ENCODE peak calls at places on chromosomes 2 and 18, in ten cellular contexts. W is Peyer's patch, P is upper lobe of right lung, I is tibial nerve, B is OCI-LY7, G is body of pancreas, X is esophagus squamous epithelium, A is lower lobe of right lung, C is GM12878, E is IMR-90. U is an unnamed sample. For H3K4me1, the result is how much of the 10 kb centered on the place peaks cover.

GRCh38 chr2:12074126-12074883 is 327.9 kb downstream of the LPIN1 start:
- DNase-seq in C (peak), X (no peak), B (no peak), P (no peak), I (no peak), G (no peak), W (no peak), E (no peak), A (no peak), U (no peak)

GRCh38 chr18:44033144-44033543 is 647.5 kb upstream of the SETBP1 start:
- DNase-seq in I (no peak), A (no peak), P (no peak), W (no peak), X (no peak), G (no peak), B (no peak), C (peak), E (no peak), U (no peak)

GRCh38 chr2:16660039-16660619 is 5.5 kb downstream of the CYRIA start:
- DNase-seq in E (no peak), B (peak), X (no peak), C (no peak), W (no peak), G (no peak), P (no peak), I (no peak), A (no peak), U (no peak)

GRCh38 chr2:204313256-204313655 is 232.0 kb upstream of the PARD3B start:
- DNase-seq in E (no peak), B (no peak), I (no peak), P (no peak), X (no peak), A (no peak), C (no peak), W (no peak), G (no peak), U (peak)

GRCh38 chr2:96788393-96789244 is 27.4 kb upstream of the CNNM3 start:
- DNase-seq in P (no peak), G (peak), W (peak), C (no peak), E (peak), B (no peak), A (no peak), X (no peak), I (no peak), U (no peak)

GRCh38 chr2:129936334-129936934 is 43.0 kb upstream of the RAB6C start:
- DNase-seq in X (no peak), G (no peak), B (no peak), E (no peak), W (peak), A (no peak), P (no peak), I (peak), C (no peak), U (peak)

GRCh38 chr2:156434461-156435291 is 1.5 kb upstream of the GPD2 start:
- DNase-seq in X (no peak), A (no peak), E (peak), I (no peak), G (no peak), B (peak), P (no peak), C (no peak), W (no peak), U (peak)

GRCh38 chr2:47065343-47065742 is 89.8 kb downstream of the STPG4 start:
- DNase-seq in E (no peak), P (no peak), A (no peak), G (no peak), I (no peak), X (no peak), W (no peak), C (no peak), B (no peak), U (no peak)

GRCh38 chr2:231687133-231687852 is 21.0 kb upstream of the PTMA start:
- DNase-seq in I (no peak), X (no peak), B (peak), E (no peak), P (peak), G (peak), A (peak), W (peak), C (no peak), U (peak)

GRCh38 chr2:144350151-144350802 is 169.6 kb downstream of the ZEB2 start:
- DNase-seq in W (no peak), A (no peak), E (peak), G (no peak), I (no peak), P (no peak), C (no peak), X (no peak), B (no peak), U (peak)

GRCh38 chr2:54605836-54606235 is 117.6 kb upstream of the EML6 start:
- DNase-seq in B (no peak), X (no peak), G (no peak), C (no peak), W (no peak), E (peak), A (no peak), P (no peak), I (no peak), U (no peak)

GRCh38 chr2:216717907-216718615 is 22.7 kb upstream of the IGFBP5 start:
- DNase-seq in B (no peak), G (no peak), C (no peak), E (no peak), A (no peak), W (no peak), X (no peak), I (no peak), P (no peak), U (no peak)

GRCh38 chr2:210180494-210180893 is 9.3 kb upstream of the KANSL1L start:
- DNase-seq in W (no peak), C (no peak), X (no peak), I (no peak), B (no peak), A (no peak), E (no peak), G (no peak), P (no peak), U (no peak)

GRCh38 chr2:8146329-8147048 is 535.4 kb upstream of the ID2 start:
- DNase-seq in W (peak), G (peak), X (no peak), C (no peak), A (no peak), I (no peak), B (no peak), P (no peak), E (no peak), U (no peak)

DNA sequence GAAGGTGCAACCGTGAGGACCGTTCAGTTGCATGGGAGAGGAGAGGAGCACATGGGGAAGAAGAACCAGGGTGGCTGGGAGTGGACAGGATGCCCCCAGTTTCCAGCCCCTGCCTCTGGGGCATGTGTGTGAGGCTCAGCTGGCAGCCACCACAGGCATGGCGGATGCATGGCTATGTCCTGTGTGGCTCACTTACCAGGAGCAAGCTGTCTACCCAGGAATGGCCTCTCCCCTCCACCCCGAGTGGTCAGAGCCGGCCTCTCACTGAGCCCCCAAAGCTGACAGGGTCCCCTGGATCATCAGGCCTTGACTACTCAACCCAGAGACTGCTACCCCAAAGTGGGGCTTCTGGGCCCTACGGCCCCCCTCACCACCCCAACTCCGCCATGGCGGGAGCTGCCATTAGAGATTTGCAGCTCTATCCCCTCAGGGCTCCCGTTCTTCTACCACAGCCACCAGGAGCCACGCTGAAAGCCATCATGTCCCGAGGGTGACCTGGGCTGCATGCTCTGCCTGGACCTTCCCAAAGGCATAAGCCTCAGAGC is 65.3 kb downstream of the RHOB start:
- DNase-seq in A (no peak), P (no peak), W (no peak), I (no peak), E (no peak), G (no peak), C (no peak), B (no peak), X (no peak), U (no peak)
- H3K4me1 ChIP-seq in A (under half), P (under half), W (under half), I (under half), E (under half), G (under half), C (under half), B (under half), X (half or more), U (under half)

GRCh38 chr2:188293601-188294482 is 2.2 kb downstream of the GULP1 start:
- DNase-seq in X (no peak), C (no peak), W (peak), I (peak), B (no peak), E (peak), P (peak), G (peak), A (peak), U (peak)

GRCh38 chr2:188294547-188294946 is 2.9 kb downstream of the GULP1 start:
- DNase-seq in W (no peak), C (no peak), E (peak), X (no peak), P (no peak), B (no peak), A (no peak), G (no peak), I (no peak), U (no peak)

GRCh38 chr2:188292446-188293239 is 969 bp downstream of the GULP1 start:
- DNase-seq in X (no peak), E (peak), A (peak), P (peak), C (no peak), B (no peak), W (peak), I (peak), G (peak), U (peak)

GRCh38 chr2:188291617-188292445 is at the start of gene GULP1:
- DNase-seq in B (no peak), I (peak), P (peak), G (peak), W (peak), E (peak), C (no peak), A (peak), X (no peak), U (peak)

DNA sequence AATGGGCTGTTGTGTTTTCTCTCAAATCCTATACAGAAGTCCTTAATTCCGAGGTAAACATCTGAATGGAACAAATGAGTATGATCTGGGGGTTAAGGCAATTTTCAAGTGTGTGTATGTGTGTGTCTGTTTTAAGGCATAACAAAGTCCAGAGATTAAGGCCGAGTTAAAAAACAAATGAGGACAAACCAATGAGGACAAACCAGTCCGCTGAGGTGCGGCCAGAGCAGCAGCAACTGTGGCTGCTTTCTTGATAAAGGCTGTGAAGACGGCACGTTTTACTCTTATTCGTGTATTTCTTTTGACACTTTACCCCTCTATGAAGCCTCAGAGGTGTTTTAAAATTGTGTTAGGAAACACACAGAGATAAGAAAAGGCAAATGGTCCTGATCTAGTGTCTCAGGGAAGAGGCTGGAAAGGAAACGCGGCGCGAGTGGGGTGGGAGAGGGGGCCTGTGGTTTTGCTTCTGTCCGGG is 495 bp upstream of the GULP1 start:
- DNase-seq in W (peak), C (no peak), B (no peak), G (peak), I (no peak), X (no peak), E (peak), A (peak), P (peak), U (no peak)
- H3K27ac ChIP-seq in W (peak), C (no peak), B (no peak), G (peak), I (peak), X (peak), E (peak), A (peak), P (peak), U (peak)

DNA sequence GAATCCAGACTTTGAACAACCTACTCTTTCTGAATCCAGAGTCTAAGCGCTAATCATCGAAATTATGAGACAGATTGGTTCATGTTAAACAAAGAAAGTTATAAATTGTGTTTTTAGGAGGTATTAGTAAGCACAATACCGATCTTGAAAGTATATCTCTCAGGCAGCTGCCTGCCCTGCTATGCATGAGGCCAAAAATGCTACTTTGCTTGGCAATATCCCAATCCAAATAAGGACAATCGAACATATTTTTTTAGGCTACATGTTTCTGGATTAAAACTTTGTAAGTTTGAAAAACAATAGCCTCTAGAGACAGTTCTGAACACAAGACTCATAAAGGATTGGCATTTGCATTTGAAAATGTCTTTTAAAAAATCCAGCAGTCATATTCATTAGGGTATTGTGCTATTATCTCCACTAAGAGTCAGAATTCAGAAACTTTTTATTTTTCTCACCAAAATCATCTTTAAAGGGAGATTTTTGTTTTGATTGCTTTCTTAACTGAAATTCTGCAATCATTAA is 167.1 kb downstream of the PDE1A start:
- DNase-seq in X (no peak), A (no peak), W (no peak), C (no peak), B (no peak), P (no peak), I (no peak), G (no peak), E (peak), U (no peak)
- H3K4me3 ChIP-seq in X (no peak), A (no peak), W (no peak), C (no peak), B (no peak), P (no peak), I (no peak), G (no peak), E (no peak), U (no peak)

DNA sequence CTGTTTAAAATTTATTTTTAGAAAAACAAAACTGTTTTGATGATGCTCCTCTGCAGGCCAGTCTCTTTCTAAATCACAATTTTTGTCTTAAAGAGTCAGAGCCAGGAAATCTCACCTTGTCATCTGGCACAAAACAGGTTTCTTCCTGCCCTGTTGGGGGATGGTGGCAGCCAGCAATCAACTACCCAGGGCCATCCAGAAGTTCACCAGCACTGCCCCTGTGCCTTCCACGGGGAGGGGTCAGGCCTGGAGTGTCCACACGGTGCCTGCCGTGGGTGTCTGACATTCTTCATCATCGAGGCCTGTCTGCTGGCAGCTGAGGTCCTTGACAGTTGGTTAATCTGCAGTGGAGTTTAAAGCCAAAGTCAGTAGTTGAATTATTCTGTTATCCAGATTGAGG is 40.0 kb upstream of the BMP10 start:
- DNase-seq in B (no peak), P (no peak), C (no peak), X (no peak), A (no peak), G (no peak), W (no peak), E (no peak), I (no peak), U (no peak)
- H3K4me1 ChIP-seq in B (under half), P (under half), C (under half), X (under half), A (under half), G (under half), W (under half), E (under half), I (under half), U (under half)

DNA sequence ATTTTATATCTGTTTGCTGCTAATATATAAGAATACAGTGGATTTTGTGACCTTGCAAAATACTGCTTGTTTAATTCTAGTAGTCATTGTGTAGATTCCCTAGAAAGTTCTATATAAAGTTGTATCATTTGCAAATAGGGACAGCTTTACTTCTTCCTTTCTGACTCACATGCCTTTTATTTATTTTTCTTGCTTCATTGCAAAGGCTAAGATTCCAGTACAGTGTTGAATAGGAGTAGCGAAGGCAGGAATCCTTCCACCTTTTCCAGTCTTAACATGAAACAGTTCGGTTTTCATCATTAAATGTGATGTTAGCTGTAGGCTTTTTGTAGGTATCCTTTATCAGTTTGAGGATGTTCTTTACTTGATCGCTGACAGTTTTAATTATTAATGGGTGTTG is 58.1 kb downstream of the DGKD start:
- DNase-seq in B (no peak), X (no peak), W (no peak), G (no peak), E (peak), A (no peak), C (no peak), P (no peak), I (no peak), U (no peak)
- H3K27ac ChIP-seq in B (no peak), X (no peak), W (no peak), G (no peak), E (no peak), A (no peak), C (no peak), P (no peak), I (no peak), U (no peak)

GRCh38 chr2:198143793-198144192 is 339.4 kb downstream of the PLCL1 start:
- DNase-seq in G (no peak), X (no peak), B (no peak), A (no peak), C (no peak), I (no peak), W (no peak), E (no peak), P (no peak), U (no peak)

GRCh38 chr2:198141726-198142125 is 337.3 kb downstream of the PLCL1 start:
- DNase-seq in A (no peak), G (no peak), W (no peak), E (no peak), B (no peak), X (no peak), C (no peak), I (no peak), P (no peak), U (no peak)

GRCh38 chr2:198137733-198138132 is 333.3 kb downstream of the PLCL1 start:
- DNase-seq in I (no peak), B (no peak), E (no peak), P (no peak), C (no peak), G (no peak), A (no peak), W (no peak), X (no peak), U (no peak)

GRCh38 chr2:198144621-198145020 is 340.2 kb downstream of the PLCL1 start:
- DNase-seq in C (no peak), P (no peak), X (no peak), G (no peak), I (no peak), A (no peak), E (no peak), B (no peak), W (no peak), U (no peak)

GRCh38 chr2:198143156-198143555 is 338.8 kb downstream of the PLCL1 start:
- DNase-seq in E (no peak), A (no peak), X (no peak), B (no peak), P (no peak), W (no peak), I (no peak), G (no peak), C (no peak), U (no peak)
- H3K4me3 ChIP-seq in E (no peak), A (no peak), X (no peak), B (no peak), P (no peak), W (no peak), I (no peak), G (no peak), C (no peak), U (no peak)

GRCh38 chr18:31099490-31100230 is 2.6 kb downstream of the DSC2 start:
- DNase-seq in G (peak), C (no peak), A (no peak), E (no peak), I (no peak), X (no peak), B (no peak), P (no peak), W (peak), U (no peak)
- H3K4me1 ChIP-seq in G (under half), C (under half), A (under half), E (under half), I (under half), X (under half), B (under half), P (under half), W (under half), U (under half)

DNA sequence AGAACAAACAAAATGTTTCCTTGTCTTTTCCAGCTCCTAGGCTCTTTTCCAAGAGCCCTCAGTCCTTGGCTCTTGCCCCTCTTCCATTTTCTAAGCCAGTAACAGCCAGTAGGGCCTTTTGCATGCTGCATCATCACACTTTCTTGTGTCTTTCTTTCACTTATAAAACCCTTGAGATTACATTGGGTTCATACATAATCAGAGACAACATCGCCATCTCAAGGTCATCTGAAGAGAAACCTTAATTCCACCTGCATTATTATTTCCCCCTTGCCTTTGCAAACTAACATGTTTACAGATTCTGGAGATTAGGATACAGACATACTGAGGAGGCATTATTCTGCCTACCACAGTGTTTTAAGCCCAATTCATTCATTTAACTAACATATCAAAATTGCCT is 697.3 kb downstream of the TRIB2 start:
- DNase-seq in I (no peak), E (no peak), B (no peak), P (no peak), A (no peak), C (no peak), W (no peak), G (no peak), X (no peak), U (no peak)
- H3K27ac ChIP-seq in I (no peak), E (no peak), B (no peak), P (no peak), A (no peak), C (no peak), W (no peak), G (no peak), X (no peak), U (no peak)

DNA sequence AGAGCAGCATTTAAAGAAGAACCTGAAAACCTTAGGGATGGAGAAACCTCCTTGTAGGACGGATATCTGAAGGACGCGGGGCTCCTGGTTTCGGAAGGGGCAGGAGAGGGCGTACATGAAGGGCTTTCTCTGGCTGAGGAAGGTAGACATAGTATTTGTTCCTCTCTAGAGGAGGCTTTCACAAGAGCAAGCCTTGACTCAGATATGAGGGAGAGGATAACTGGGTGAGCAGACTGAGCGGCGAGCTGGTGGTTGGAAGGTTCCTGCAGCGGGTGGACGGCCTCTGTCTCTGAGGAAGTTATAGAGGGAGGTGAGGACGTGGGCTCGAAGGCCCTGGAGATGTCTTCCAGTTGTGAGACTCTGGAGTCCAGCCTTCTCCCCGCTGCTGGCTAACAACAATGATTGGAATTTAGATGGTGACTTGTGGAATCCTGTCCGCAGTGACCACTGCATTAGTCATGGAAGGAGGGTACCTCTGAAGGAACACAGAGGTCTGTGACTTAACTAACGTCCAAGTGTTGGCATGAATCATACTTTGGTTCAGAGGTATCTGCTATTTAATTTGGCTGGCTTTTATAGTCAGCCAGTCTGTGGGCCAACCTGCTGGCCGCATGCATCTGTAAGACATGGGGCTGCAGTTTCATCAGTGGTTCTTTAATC is 80.9 kb downstream of the ASAP2 start:
- DNase-seq in G (no peak), B (no peak), W (no peak), X (no peak), E (peak), C (no peak), I (no peak), A (no peak), P (no peak), U (peak)
- H3K4me3 ChIP-seq in G (no peak), B (no peak), W (no peak), X (no peak), E (no peak), C (no peak), I (no peak), A (no peak), P (no peak), U (no peak)

U was measured in SJSA1.